ENCODE peak calls at places on chromosomes 5 and 9, in seven cellular contexts. M is iris pigment epithelial cell; N is stimulated activated CD8-positive, alpha-beta memory T cell treated with anti-CD3 and anti-CD28 coated beads, Interleukin-7, amount 100 ng/mL, for 48 hours; O is stimulated activated effector memory CD8-positive, alpha-beta T cell treated with anti-CD3 and anti-CD28 coated beads, Interleukin-12 subunit alpha, Interleukin-12 subunit beta, amount 100 ng/mL, for 72 hours; I is CD4-positive, alpha-beta memory T cell; V is activated CD8-positive, alpha-beta memory T cell treated with anti-CD3 and anti-CD28 coated beads for 48 hours; J is hypothalamus. T is an unnamed sample.

GRCh38 chr5:116360008-116360853 is 214.4 kb downstream of the SEMA6A start:
- DNase-seq in M (no peak), N (no peak), O (no peak), I (no peak), V (no peak), J (no peak), T (no peak)

GRCh38 chr5:151101746-151102145 is 20.9 kb upstream of the TNIP1 start:
- DNase-seq in M (no peak), N (no peak), O (no peak), I (no peak), V (no peak), J (no peak), T (no peak)

GRCh38 chr5:17219006-17219422 is 1.6 kb downstream of the BASP1 start:
- DNase-seq in M (no peak), N (no peak), O (no peak), I (no peak), V (no peak), J (no peak), T (peak)

GRCh38 chr5:90096415-90097081 is 313.0 kb downstream of the CETN3 start:
- DNase-seq in M (peak), N (no peak), O (no peak), I (no peak), V (no peak), J (no peak), T (no peak)

GRCh38 chr5:61567337-61567736 is 235.3 kb downstream of the ZSWIM6 start:
- DNase-seq in M (no peak), N (no peak), O (no peak), I (no peak), V (no peak), J (no peak), T (no peak)

GRCh38 chr5:34503379-34504346 is 152.5 kb upstream of the RAI14 start:
- DNase-seq in M (no peak), N (no peak), O (no peak), I (no peak), V (no peak), J (no peak), T (no peak)

GRCh38 chr9:82108881-82109280 is 120.3 kb downstream of the SPATA31D1 start:
- DNase-seq in M (no peak), N (no peak), O (no peak), I (no peak), V (no peak), J (no peak), T (no peak)

GRCh38 chr5:112604741-112605390 is 132.8 kb upstream of the APC start:
- DNase-seq in M (no peak), N (no peak), O (no peak), I (no peak), V (no peak), J (no peak), T (peak)

GRCh38 chr5:170633235-170634041 is 129.6 kb downstream of the KCNIP1 start:
- DNase-seq in M (peak), N (no peak), O (no peak), I (no peak), V (no peak), J (no peak), T (no peak)

GRCh38 chr5:54651482-54652076 is 134.0 kb downstream of the SNX18 start:
- DNase-seq in M (peak), N (no peak), O (no peak), I (no peak), V (no peak), J (peak), T (no peak)

GRCh38 chr9:76810377-76810957 is 46.2 kb downstream of the PCA3 start:
- DNase-seq in M (peak), N (no peak), O (no peak), I (peak), V (no peak), J (peak), T (peak)

GRCh38 chr5:122929001-122929400 is 83.6 kb downstream of the SNX24 start:
- DNase-seq in M (no peak), N (no peak), O (no peak), I (no peak), V (no peak), J (no peak), T (no peak)

GRCh38 chr5:171852255-171852681 is 66.7 kb downstream of the SMIM23 start:
- DNase-seq in M (no peak), N (no peak), O (no peak), I (no peak), V (no peak), J (no peak), T (no peak)

GRCh38 chr9:121811140-121811539 is 159.7 kb downstream of the DAB2IP start:
- DNase-seq in M (no peak), N (no peak), O (no peak), I (no peak), V (no peak), J (no peak), T (no peak)

GRCh38 chr5:78046006-78046405 is 248.5 kb downstream of the AP3B1 start:
- DNase-seq in M (no peak), N (no peak), O (no peak), I (no peak), V (no peak), J (no peak), T (no peak)

GRCh38 chr5:56112526-56113121 is 117.9 kb upstream of the IL6ST start:
- DNase-seq in M (peak), N (no peak), O (no peak), I (no peak), V (no peak), J (no peak), T (no peak)

GRCh38 chr9:76572205-76572550 is 113.2 kb downstream of the GCNT1 start:
- DNase-seq in M (no peak), N (no peak), O (no peak), I (no peak), V (no peak), J (no peak), T (no peak)

GRCh38 chr5:36300181-36300926 is 1.3 kb downstream of the RANBP3L start:
- DNase-seq in M (no peak), N (no peak), O (no peak), I (no peak), V (no peak), J (no peak), T (no peak)

GRCh38 chr5:134503937-134504437 is 21.5 kb upstream of the JADE2 start:
- DNase-seq in M (peak), N (no peak), O (no peak), I (no peak), V (no peak), J (no peak), T (no peak)

GRCh38 chr9:91803143-91803940 is 146.7 kb downstream of the ROR2 start:
- DNase-seq in M (peak), N (no peak), O (no peak), I (no peak), V (no peak), J (no peak), T (no peak)

GRCh38 chr5:14821721-14822120 is 49.9 kb downstream of the ANKH start:
- DNase-seq in M (no peak), N (no peak), O (no peak), I (no peak), V (no peak), J (no peak), T (no peak)

GRCh38 chr9:89939893-89940292 is 335.1 kb downstream of the GADD45G start:
- DNase-seq in M (no peak), N (no peak), O (no peak), I (no peak), V (no peak), J (no peak), T (no peak)

GRCh38 chr9:88533951-88534455 is 975 bp upstream of the NXNL2 start:
- DNase-seq in M (peak), N (no peak), O (no peak), I (no peak), V (no peak), J (no peak), T (no peak)

GRCh38 chr5:67303356-67303755 is 106.8 kb upstream of the CD180 start:
- DNase-seq in M (peak), N (no peak), O (no peak), I (no peak), V (no peak), J (no peak), T (no peak)

GRCh38 chr9:21331676-21332402 is 3.4 kb downstream of the KLHL9 start:
- DNase-seq in M (peak), N (no peak), O (no peak), I (no peak), V (no peak), J (no peak), T (no peak)

GRCh38 chr5:132497488-132497997 is 7.0 kb upstream of the IRF1 start:
- DNase-seq in M (peak), N (no peak), O (no peak), I (no peak), V (no peak), J (no peak), T (no peak)

GRCh38 chr9:22813520-22813919 is 366.9 kb downstream of the DMRTA1 start:
- DNase-seq in M (peak), N (no peak), O (no peak), I (no peak), V (no peak), J (no peak), T (no peak)

GRCh38 chr5:138635708-138636107 is 60.5 kb upstream of the HSPA9 start:
- DNase-seq in M (no peak), N (no peak), O (no peak), I (no peak), V (no peak), J (no peak), T (no peak)

GRCh38 chr9:134366223-134367031 is 40.2 kb downstream of the RXRA start:
- DNase-seq in M (peak), N (no peak), O (no peak), I (no peak), V (no peak), J (peak), T (no peak)

GRCh38 chr5:159784993-159785392 is 131.3 kb upstream of the ADRA1B start:
- DNase-seq in M (no peak), N (no peak), O (no peak), I (no peak), V (no peak), J (no peak), T (no peak)

GRCh38 chr5:150245111-150245789 is 44.3 kb downstream of the CAMK2A start:
- DNase-seq in M (no peak), N (no peak), O (no peak), I (no peak), V (no peak), J (no peak), T (no peak)

GRCh38 chr5:43997647-43998251 is 391.5 kb downstream of the FGF10 start:
- DNase-seq in M (peak), N (no peak), O (no peak), I (no peak), V (no peak), J (no peak), T (no peak)

T was measured in B cell.